ENCODE peak calls at places on chromosomes 12 and 14, in four cellular contexts. V is GM23248, A is mammary epithelial cell, E is endothelial cell of umbilical vein. O is an unnamed sample.

GRCh38 chr12:24062642-24063245 is 113.3 kb upstream of the SOX5 start:
- DNase-seq in V (no peak), A (no peak), E (no peak), O (no peak)

GRCh38 chr14:59425322-59425945 is 39.7 kb downstream of the GPR135 start:
- DNase-seq in V (peak; percentile 34), A (no peak), E (no peak), O (no peak)

GRCh38 chr12:5440973-5441372 is 9.1 kb downstream of the NTF3 start:
- DNase-seq in V (no peak), A (no peak), E (no peak), O (no peak)

GRCh38 chr12:6716874-6717437 is 6.9 kb upstream of the COPS7A start:
- DNase-seq in V (no peak), A (no peak), E (no peak), O (no peak)

GRCh38 chr14:67413806-67414769 is 2.1 kb upstream of the PLEK2 start:
- DNase-seq in V (peak; percentile 91), A (peak; percentile 96), E (peak; percentile 87), O (peak; percentile 76)

GRCh38 chr12:1852076-1852475 is 31.7 kb downstream of the LRTM2 start:
- DNase-seq in V (no peak), A (no peak), E (no peak), O (no peak)

GRCh38 chr12:104234926-104235499 is 19.4 kb downstream of the TXNRD1 start:
- DNase-seq in V (no peak), A (no peak), E (no peak), O (no peak)

GRCh38 chr12:65510584-65511050 is 232.1 kb downstream of the MSRB3 start:
- DNase-seq in V (no peak), A (no peak), E (peak; percentile 30), O (peak; percentile 50)

GRCh38 chr14:72500234-72500838 is 393.6 kb downstream of the DPF3 start:
- DNase-seq in V (peak; percentile 53), A (peak; percentile 50), E (no peak), O (no peak)

GRCh38 chr12:56836317-56836716 is 73.2 kb downstream of the HSD17B6 start:
- DNase-seq in V (peak; percentile 82), A (peak; percentile 72), E (no peak), O (peak; percentile 9)

GRCh38 chr12:127150479-127150878 is 1116.5 kb upstream of the TMEM132C start:
- DNase-seq in V (no peak), A (no peak), E (no peak), O (no peak)

GRCh38 chr14:29810657-29811056 is 117.0 kb downstream of the PRKD1 start:
- DNase-seq in V (peak; percentile 26), A (no peak), E (peak; percentile 22), O (no peak)

GRCh38 chr12:113092478-113093408 is 36.2 kb downstream of the DTX1 start:
- DNase-seq in V (peak; percentile 22), A (no peak), E (no peak), O (no peak)

GRCh38 chr14:38316922-38317321 is 61.0 kb upstream of the CLEC14A start:
- DNase-seq in V (no peak), A (no peak), E (no peak), O (no peak)

GRCh38 chr14:68666206-68666730 is 126.6 kb downstream of the ZFP36L1 start:
- DNase-seq in V (peak; percentile 26), A (no peak), E (peak; percentile 34), O (no peak)

GRCh38 chr12:67827820-67828383 is 161.3 kb upstream of the IFNG-AS1 start:
- DNase-seq in V (peak; percentile 98), A (peak; percentile 99), E (peak; percentile 67), O (peak; percentile 99)

GRCh38 chr12:114848661-114849060 is 164.7 kb upstream of the TBX3 start:
- DNase-seq in V (peak; percentile 95), A (peak; percentile 11), E (no peak), O (peak; percentile 55)

GRCh38 chr14:89509891-89510290 is 92.9 kb upstream of the FOXN3 start:
- DNase-seq in V (peak; percentile 35), A (no peak), E (no peak), O (peak; percentile 83)

GRCh38 chr14:77547512-77547911 is 48.9 kb upstream of the ISM2 start:
- DNase-seq in V (no peak), A (no peak), E (no peak), O (no peak)
- H3K4me1 ChIP-seq in V (no peaks in the 10 kb centered on the region), A (no peaks in the 10 kb centered on the region), E (peaks cover 16% of the 10 kb centered on the region), O (peaks cover 8% of the 10 kb centered on the region)

GRCh38 chr12:94648578-94648977 is 1.8 kb downstream of the TMCC3 start:
- DNase-seq in V (peak; percentile 44), A (peak; percentile 67), E (peak; percentile 53), O (no peak)
- H3K4me3 ChIP-seq in V (no peak overlapping the region), A (peak overlapping the region; percentile 73), E (peak overlapping the region; percentile 96), O (no peak overlapping the region)

GRCh38 chr12:53215497-53215896 is 8.4 kb upstream of the ITGB7 start:
- DNase-seq in V (no peak), A (no peak), E (no peak), O (no peak)
- H3K9ac ChIP-seq in V (no peak overlapping the region), A (no peak overlapping the region), E (no peak overlapping the region), O (no peak overlapping the region)

GRCh38 chr12:132506328-132506727 is 16.4 kb downstream of the FBRSL1 start:
- DNase-seq in V (no peak), A (no peak), E (no peak), O (no peak)
- H3K4me1 ChIP-seq in V (peaks cover 5% of the 10 kb centered on the region), A (peaks cover 5% of the 10 kb centered on the region), E (peaks cover 16% of the 10 kb centered on the region), O (peaks cover 6% of the 10 kb centered on the region)

DNA sequence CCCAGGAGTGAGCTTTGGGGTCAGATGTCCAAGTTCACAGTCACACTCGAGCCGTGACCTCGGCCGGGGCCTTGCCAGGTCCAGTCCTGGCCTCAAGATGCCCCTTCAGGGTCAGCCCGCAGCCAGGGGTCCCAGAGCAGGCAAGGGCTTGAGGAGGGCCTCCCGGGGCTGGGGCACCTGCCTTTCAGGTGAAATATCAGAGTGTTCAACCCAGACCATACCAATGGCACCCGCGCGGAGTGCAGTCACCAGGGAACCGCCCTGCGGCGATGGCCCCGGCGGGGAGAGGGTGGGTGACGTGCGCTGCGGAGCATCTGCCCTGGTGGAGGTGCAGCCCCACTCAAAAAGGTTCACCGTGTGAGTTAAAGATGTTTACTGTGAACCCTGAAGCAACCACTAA is 16.9 kb downstream of the LRCOL1 start:
- DNase-seq in V (no peak), A (no peak), E (no peak), O (no peak)
- H3K4me3 ChIP-seq in V (no peak overlapping the region), A (peak overlapping the region; percentile 10), E (no peak overlapping the region), O (no peak overlapping the region)

DNA sequence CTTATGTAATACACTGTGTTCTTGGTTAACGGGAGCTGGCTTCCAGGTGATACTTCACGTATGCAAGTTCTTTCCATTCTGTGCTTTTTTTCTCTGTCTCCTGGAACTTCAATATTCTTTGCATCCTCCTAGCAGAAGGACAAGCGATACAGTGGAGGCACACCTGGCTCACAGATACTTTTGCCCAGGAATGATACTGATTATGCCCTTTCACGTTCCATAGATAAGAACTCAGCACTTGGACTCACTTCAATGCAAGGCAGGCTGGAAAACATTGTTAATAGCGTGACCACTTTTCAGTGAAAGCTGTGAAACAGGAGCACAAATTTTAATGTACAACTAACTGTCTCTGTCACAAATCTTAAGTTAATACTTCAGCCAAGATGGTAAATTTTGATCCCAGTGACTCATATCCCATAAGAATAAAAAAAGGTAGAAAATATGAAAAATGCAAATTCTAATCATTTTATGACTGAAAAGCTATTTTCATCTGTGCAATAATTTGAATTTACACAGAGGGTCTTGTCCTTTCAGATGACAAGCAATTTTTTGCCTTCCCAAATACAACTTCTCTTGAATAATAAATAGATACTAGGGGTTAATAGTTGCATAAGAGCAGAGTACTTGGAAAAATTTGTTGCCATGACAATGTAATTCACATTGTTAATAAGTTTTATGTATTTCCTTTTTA is 919.0 kb downstream of the GALC start:
- DNase-seq in V (no peak), A (no peak), E (no peak), O (no peak)
- H3K9ac ChIP-seq in V (no peak overlapping the region), A (no peak overlapping the region), E (no peak overlapping the region), O (no peak overlapping the region)

GRCh38 chr12:30694971-30695326 is 720 bp downstream of the IPO8 start:
- DNase-seq in V (peak; percentile 71), A (peak; percentile 46), E (peak; percentile 61), O (peak; percentile 30)
- H3K4me1 ChIP-seq in V (peaks cover 38% of the 10 kb centered on the region), A (peaks cover 24% of the 10 kb centered on the region), E (peaks cover 20% of the 10 kb centered on the region), O (peaks cover 18% of the 10 kb centered on the region)

DNA sequence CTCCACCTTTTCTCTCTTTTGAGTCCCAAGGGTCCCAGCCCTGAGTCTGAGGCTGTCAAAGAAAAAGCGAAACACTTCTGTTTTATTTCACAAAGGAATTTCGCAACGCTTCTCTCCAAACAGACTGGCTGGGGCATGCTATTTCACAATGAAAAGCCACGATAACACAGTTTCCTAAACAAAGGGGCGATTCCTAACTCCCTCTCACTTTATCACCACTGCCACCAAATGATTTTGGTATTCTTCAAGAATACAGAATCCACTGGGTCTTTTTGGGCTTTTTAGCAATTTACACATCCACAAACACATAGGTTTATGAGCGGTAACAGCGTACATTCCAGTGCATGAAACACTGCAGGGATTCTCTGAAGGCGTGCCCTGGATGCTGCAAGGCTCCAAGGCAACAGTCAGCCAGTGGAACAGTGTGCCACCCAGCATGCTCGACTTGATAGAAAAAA is 161.2 kb downstream of the DAD1 start:
- DNase-seq in V (peak; percentile 87), A (peak; percentile 46), E (no peak), O (peak; percentile 63)
- H3K4me3 ChIP-seq in V (peak overlapping the region; percentile 66), A (peak overlapping the region; percentile 26), E (no peak overlapping the region), O (peak overlapping the region; percentile 37)

GRCh38 chr12:3076730-3077571 is at the start of gene TSPAN9:
- DNase-seq in V (peak; percentile 82), A (peak; percentile 75), E (peak; percentile 71), O (peak; percentile 34)
- H3K9ac ChIP-seq in V (peak within 1 kb of the TSS; percentile 80), A (peak within 1 kb of the TSS; percentile 47), E (peak within 1 kb of the TSS; percentile 62), O (peak within 1 kb of the TSS; percentile 85)

GRCh38 chr12:96371138-96371786 is 29.0 kb downstream of the CDK17 start:
- DNase-seq in V (no peak), A (no peak), E (no peak), O (no peak)
- H3K4me1 ChIP-seq in V (peaks cover 49% of the 10 kb centered on the region), A (peaks cover 12% of the 10 kb centered on the region), E (peaks cover 94% of the 10 kb centered on the region), O (peaks cover 9% of the 10 kb centered on the region)